ENCODE peak calls at places on chromosomes 4 and X, in ten cellular contexts. L, U, B, Z, T, Y, P, Q, G and S are unnamed samples.

GRCh38 chrX:103615781-103616180 is 8.0 kb downstream of the TCEAL3 start:
- DNase-seq in U (no peak), G (no peak), L (no peak), Y (no peak), Q (no peak), T (no peak), B (no peak), P (no peak), Z (no peak), S (peak; percentile 32)

GRCh38 chrX:8916697-8917096 is 115.5 kb upstream of the FAM9A start:
- DNase-seq in L (no peak), Z (no peak), B (no peak), U (no peak), Q (no peak), P (no peak), Y (no peak), G (no peak), T (no peak), S (no peak)

GRCh38 chr4:56129431-56129861 is 180.7 kb downstream of the CEP135 start:
- DNase-seq in Y (peak; percentile 17), L (peak; percentile 79), B (no peak), Q (no peak), Z (no peak), U (no peak), T (no peak), G (no peak), P (no peak), S (no peak)

GRCh38 chr4:113636877-113637276 is 124.7 kb downstream of the CAMK2D start:
- DNase-seq in Q (no peak), G (no peak), U (peak; percentile 80), L (no peak), T (no peak), Y (no peak), B (no peak), P (no peak), Z (peak; percentile 71), S (peak; percentile 19)

GRCh38 chrX:143669395-143669794 is 33.5 kb upstream of the SLITRK4 start:
- DNase-seq in B (no peak), U (no peak), Q (no peak), Z (no peak), G (no peak), L (no peak), T (no peak), P (no peak), Y (no peak), S (no peak)

GRCh38 chr4:82797591-82798081 is 960 bp downstream of the SCD5 start:
- DNase-seq in Z (peak; percentile 36), Y (peak; percentile 32), B (peak; percentile 54), G (peak; percentile 40), U (no peak), P (no peak), T (peak; percentile 25), L (no peak), Q (no peak), S (no peak)

GRCh38 chr4:125714845-125715244 is 400.1 kb downstream of the FAT4 start:
- DNase-seq in Q (no peak), B (no peak), Z (no peak), G (no peak), Y (no peak), P (no peak), T (no peak), U (no peak), L (no peak), S (no peak)

GRCh38 chr4:113141901-113142346 is 92.5 kb downstream of the ANK2 start:
- DNase-seq in U (peak; percentile 73), Q (no peak), P (no peak), Z (peak; percentile 80), L (peak; percentile 63), B (no peak), T (no peak), Y (no peak), G (no peak), S (peak; percentile 45)

GRCh38 chr4:83686166-83686565 is 150.3 kb downstream of the GPAT3 start:
- DNase-seq in L (no peak), Z (no peak), U (no peak), Y (no peak), T (no peak), B (no peak), G (peak; percentile 16), Q (no peak), P (no peak), S (peak; percentile 79)

GRCh38 chr4:149371021-149371420 is 444.6 kb downstream of the IQCM start:
- DNase-seq in T (no peak), Y (no peak), B (no peak), P (no peak), L (peak; percentile 67), Z (peak; percentile 82), G (peak; percentile 46), Q (no peak), U (peak; percentile 83), S (peak; percentile 40)

DNA sequence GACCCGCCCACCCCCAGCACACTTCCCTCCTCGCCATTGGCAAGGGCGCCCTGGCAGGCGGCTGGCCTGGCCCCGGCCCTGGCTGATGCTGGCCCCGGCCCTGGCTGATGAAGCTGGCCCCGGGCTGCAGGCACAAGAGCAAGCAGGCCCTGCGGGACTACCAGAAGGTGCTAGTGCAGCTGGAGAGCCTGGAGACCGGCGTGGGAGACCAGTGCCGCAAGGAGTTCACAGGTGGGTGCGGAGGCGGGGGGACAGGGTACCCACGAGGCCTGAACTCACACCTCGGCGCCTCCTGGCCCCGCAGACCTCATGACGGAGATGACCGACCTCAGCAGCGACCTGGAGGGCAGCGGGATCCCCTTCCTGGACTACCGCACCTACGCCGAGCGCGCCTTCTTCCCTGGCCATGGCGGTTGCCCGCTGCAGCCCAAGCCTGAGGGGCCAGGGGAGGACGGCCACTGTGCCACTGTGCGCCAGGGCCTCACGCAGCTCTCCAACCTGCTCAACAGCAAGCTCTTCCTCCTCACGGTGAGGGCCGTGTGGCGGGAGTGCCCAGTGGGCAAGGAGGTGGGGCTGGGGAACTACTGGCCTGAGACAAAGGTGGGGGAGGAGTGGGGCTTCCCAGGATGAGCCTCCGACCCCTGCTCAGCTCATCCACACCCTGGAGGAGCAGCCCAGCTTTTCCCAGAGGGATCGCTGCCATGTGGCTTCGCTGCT is 6.1 kb upstream of the SRPK3 start:
- DNase-seq in B (peak; percentile 0), Z (no peak), Y (peak; percentile 10), P (no peak), G (no peak), L (no peak), T (peak; percentile 2), Q (no peak), U (no peak), S (no peak)
- TF ChIP-seq CTCF in B (no peak), Z (no peak), Y (no peak), P (no peak), G (no peak), L (no peak), T (no peak), Q (no peak), U (no peak), S (no peak)

GRCh38 chr4:146338512-146338911 is 124.2 kb downstream of the REELD1 start:
- DNase-seq in U (peak; percentile 43), G (no peak), B (no peak), Z (peak; percentile 26), Q (no peak), L (no peak), Y (no peak), P (no peak), T (no peak), S (no peak)
- TF ChIP-seq CTCF in U (no peak), G (no peak), B (no peak), Z (no peak), Q (no peak), L (no peak), Y (no peak), P (no peak), T (peak; percentile 19), S (peak; percentile 38)

GRCh38 chr4:123994917-123995316 is 598.3 kb downstream of the SPRY1 start:
- DNase-seq in Q (no peak), G (no peak), Y (no peak), P (no peak), U (no peak), T (no peak), L (peak; percentile 7), Z (no peak), B (no peak), S (no peak)
- TF ChIP-seq CTCF in Q (no peak), G (no peak), Y (no peak), P (no peak), U (peak; percentile 36), T (peak; percentile 17), L (peak; percentile 52), Z (no peak), B (no peak), S (peak; percentile 67)

GRCh38 chr4:120873554-120873953 is 49.0 kb downstream of the PRDM5 start:
- DNase-seq in T (no peak), G (no peak), P (no peak), L (no peak), U (no peak), Z (peak; percentile 10), Y (no peak), B (no peak), Q (no peak), S (no peak)
- TF ChIP-seq CTCF in T (no peak), G (no peak), P (no peak), L (peak; percentile 33), U (no peak), Z (no peak), Y (no peak), B (no peak), Q (no peak), S (peak; percentile 68)

GRCh38 chr4:76374744-76375143 is 46.2 kb downstream of the CCDC158 start:
- DNase-seq in L (no peak), Y (no peak), Q (no peak), Z (no peak), U (peak; percentile 49), T (no peak), G (peak; percentile 27), P (no peak), B (no peak), S (no peak)
- TF ChIP-seq CTCF in L (no peak), Y (no peak), Q (no peak), Z (no peak), U (peak; percentile 31), T (no peak), G (no peak), P (no peak), B (no peak), S (no peak)

DNA sequence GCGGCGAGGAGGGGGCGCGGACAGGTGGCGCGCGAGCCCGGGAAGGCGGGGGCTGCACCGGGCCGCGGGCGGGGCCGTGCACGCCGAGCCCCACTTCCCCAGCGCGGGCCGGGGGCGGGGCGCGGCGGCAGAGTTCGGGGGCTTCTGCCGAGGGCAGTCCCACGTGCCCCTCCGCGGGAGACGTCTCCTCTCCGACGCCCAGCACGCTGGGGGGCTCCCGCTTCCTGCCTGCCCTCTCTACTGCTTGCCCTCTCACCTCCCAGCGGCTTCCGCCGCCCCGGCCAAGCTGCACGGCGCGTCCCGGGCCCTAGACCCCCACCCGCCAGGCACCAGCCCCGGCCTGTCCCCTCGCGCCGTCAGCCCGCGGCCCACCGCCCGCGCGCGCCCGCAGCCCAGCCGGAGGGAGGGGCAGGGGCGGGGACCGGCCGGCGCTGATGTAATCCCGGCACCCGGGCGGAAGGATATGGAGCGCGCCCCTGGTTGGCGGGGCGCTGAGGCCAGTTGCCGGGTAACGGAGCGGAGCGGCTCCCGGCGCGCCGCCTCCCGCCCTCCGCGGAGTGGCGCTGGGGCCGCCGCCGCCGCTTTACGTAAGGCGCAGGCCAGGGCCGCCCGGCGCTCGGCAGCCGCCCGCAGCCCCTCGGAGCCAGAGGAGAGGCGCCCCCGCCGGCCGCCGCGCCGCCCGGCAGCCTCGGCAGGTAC is at the start of gene KIAA0232:
- DNase-seq in B (peak; percentile 93), P (peak; percentile 96), Y (peak; percentile 92), U (peak; percentile 97), G (peak; percentile 84), L (peak; percentile 77), T (peak; percentile 94), Q (peak; percentile 91), Z (peak; percentile 95), S (peak; percentile 90)
- TF ChIP-seq CTCF in B (no peak), P (no peak), Y (no peak), U (no peak), G (no peak), L (no peak), T (no peak), Q (no peak), Z (no peak), S (peak; percentile 4)